ENCODE peak calls at places on chromosome 6, in seven cellular contexts. X is testis, R is A549, O is uterus, K is lower leg skin, B is K562, T is body of pancreas. E is an unnamed sample.

GRCh38 chr6:30690403-30691207 is at the start of gene NRM:
- DNase-seq in K (peak; percentile 96), B (peak; percentile 95), O (peak; percentile 92), T (peak; percentile 87), X (peak; percentile 91), R (peak; percentile 73), E (peak; percentile 78)

GRCh38 chr6:167825059-167825758 is 1.5 kb upstream of the AFDN start:
- DNase-seq in X (peak; percentile 75), T (no peak), O (peak; percentile 57), B (no peak), K (no peak), R (no peak), E (no peak)

GRCh38 chr6:26329763-26330511 is 35.1 kb upstream of the BTN3A2 start:
- DNase-seq in K (no peak), T (no peak), O (no peak), X (no peak), R (peak; percentile 78), B (no peak), E (no peak)

GRCh38 chr6:5412663-5413062 is 151.3 kb downstream of the FARS2 start:
- DNase-seq in K (no peak), X (no peak), O (no peak), B (no peak), R (no peak), T (no peak), E (no peak)

GRCh38 chr6:106163966-106164877 is 78.1 kb downstream of the PRDM1 start:
- DNase-seq in B (no peak), T (no peak), X (peak; percentile 33), R (no peak), K (no peak), O (peak; percentile 43), E (no peak)

GRCh38 chr6:2381872-2382661 is 136.7 kb upstream of the GMDS start:
- DNase-seq in T (peak; percentile 29), B (no peak), R (no peak), O (no peak), K (no peak), X (no peak), E (no peak)

GRCh38 chr6:132161283-132161682 is 210.1 kb upstream of the CCN2 start:
- DNase-seq in B (no peak), T (no peak), X (no peak), O (no peak), R (peak; percentile 38), K (no peak), E (no peak)

GRCh38 chr6:40947876-40948514 is 91.0 kb downstream of the UNC5CL start:
- DNase-seq in O (no peak), B (no peak), T (no peak), X (no peak), K (no peak), R (no peak), E (no peak)

GRCh38 chr6:4759997-4760396 is 16.2 kb upstream of the CDYL start:
- DNase-seq in T (no peak), B (no peak), R (no peak), K (no peak), X (no peak), O (no peak), E (no peak)

GRCh38 chr6:149158076-149158475 is 159.4 kb upstream of the TAB2 start:
- DNase-seq in B (no peak), O (no peak), K (no peak), X (no peak), T (no peak), R (no peak), E (no peak)

GRCh38 chr6:113833537-113833936 is 23.6 kb upstream of the MARCKS start:
- DNase-seq in B (no peak), O (no peak), T (no peak), K (no peak), X (no peak), R (no peak), E (no peak)

GRCh38 chr6:12286381-12287132 is 3.6 kb upstream of the EDN1 start:
- DNase-seq in X (peak; percentile 49), O (no peak), B (no peak), T (no peak), K (no peak), R (no peak), E (no peak)

GRCh38 chr6:131222773-131223172 is 87.5 kb downstream of the AKAP7 start:
- DNase-seq in K (no peak), T (no peak), B (no peak), R (no peak), O (no peak), X (no peak), E (no peak)

GRCh38 chr6:169082817-169083540 is 170.7 kb downstream of the THBS2 start:
- DNase-seq in T (no peak), B (no peak), K (no peak), X (no peak), O (no peak), R (no peak), E (no peak)

GRCh38 chr6:72084992-72085569 is 198.7 kb downstream of the RIMS1 start:
- DNase-seq in K (no peak), T (no peak), R (no peak), B (no peak), X (no peak), O (no peak), E (no peak)

GRCh38 chr6:37916149-37916548 is 96.6 kb downstream of the ZFAND3 start:
- DNase-seq in R (no peak), B (no peak), X (no peak), O (no peak), K (no peak), T (no peak), E (no peak)

GRCh38 chr6:21137708-21138358 is 455.7 kb upstream of the SOX4 start:
- DNase-seq in K (no peak), T (no peak), B (no peak), X (no peak), R (no peak), O (no peak), E (no peak)

GRCh38 chr6:165662671-165663282 is at the start of gene PDE10A:
- DNase-seq in K (peak; percentile 73), T (no peak), B (no peak), R (peak; percentile 67), X (no peak), O (peak; percentile 38), E (peak; percentile 63)

DNA sequence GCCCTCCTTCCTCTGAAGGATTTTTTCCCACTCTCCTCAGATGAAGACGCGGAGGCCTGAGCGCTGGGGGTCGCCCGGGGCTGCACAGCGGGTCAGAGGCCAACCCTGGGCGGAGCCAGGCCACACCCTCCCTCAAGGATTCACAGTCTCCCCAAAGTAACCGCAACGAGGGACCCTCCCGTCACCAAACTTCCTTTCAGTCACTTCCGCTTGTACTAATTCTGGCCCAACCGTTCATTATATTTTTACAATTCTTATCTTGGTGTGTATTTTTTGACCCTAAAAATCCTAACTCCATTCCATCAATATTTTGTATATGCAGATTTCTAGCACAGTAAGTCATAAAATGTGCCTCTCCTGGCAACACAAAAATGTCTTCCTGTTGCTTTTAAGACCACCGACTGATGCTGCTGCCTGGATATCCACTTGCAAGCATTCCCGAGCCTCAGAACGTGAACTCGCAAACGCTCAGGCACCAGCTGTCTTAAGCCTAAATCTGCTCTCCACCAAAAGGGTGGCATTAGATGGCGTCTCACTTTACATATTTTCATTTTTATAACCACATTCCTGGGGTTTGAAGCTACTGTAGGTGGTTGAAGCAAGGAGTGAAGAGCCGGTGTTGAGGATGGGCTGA is 128.0 kb downstream of the DLL1 start:
- DNase-seq in K (no peak), T (no peak), B (no peak), R (no peak), X (no peak), O (no peak), E (no peak)
- TF ChIP-seq POLR2A in K (no peak), T (no peak), B (no peak), R (no peak), X (no peak), O (no peak), E (no peak)

GRCh38 chr6:42784739-42785498 is 3.1 kb downstream of the BICRAL start:
- DNase-seq in O (no peak), T (peak; percentile 54), X (no peak), K (no peak), R (no peak), B (no peak), E (no peak)
- TF ChIP-seq POLR2A in O (no peak), T (no peak), X (no peak), K (no peak), R (no peak), B (no peak), E (no peak)

DNA sequence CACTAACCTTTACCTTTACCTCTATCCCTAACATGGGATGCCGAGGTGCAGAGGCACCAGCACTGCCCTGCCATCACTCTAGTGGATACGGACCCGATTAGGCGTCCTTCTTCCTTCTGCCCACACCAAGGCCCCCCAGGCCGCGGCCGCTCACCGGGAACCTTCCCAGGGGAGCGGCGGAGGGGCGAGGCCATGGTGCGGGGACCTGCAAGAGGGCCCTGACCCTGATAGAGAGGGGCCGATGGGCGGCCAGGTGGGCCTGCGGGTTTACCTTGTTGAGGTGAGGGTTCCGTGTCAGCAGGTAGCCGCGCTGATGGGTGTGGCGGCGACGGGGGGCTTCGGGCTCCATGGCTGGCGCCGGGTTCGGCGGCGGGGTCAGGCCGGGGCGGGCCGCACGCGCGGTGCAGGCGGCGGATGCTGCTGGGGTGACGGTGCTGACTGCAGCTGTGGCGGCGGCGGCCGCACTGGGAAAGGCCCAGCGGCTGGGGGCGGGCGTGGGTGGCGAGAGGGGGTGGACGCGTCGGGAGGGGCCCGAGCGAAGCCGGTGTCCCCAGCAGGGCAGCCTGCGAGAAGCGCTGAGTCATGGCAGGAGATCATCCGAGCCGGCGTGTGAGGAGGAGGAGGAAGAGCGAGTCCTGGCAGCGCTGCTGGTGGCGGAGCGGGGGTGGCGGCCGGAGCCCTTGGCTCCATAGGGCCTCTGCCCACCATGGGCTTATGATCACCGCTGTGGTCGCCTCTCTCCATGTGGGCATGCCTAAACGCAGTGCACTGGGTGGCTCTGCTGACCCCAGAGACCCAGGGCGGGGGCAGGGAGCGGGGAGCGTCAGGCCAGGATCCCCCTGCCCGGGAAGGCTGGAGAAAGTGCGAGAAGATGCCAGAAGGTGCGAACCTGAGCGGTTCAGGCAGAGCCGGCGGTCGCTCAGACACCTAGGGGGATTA is at the start of gene ME1:
- DNase-seq in R (peak; percentile 90), K (peak; percentile 92), X (peak; percentile 90), B (peak; percentile 94), O (peak; percentile 55), T (peak; percentile 83), E (peak; percentile 89)
- TF ChIP-seq POLR2A in R (peak; percentile 66), K (no peak), X (no peak), B (peak; percentile 82), O (no peak), T (peak; percentile 39), E (peak; percentile 71)

GRCh38 chr6:35044145-35044745 is 96.9 kb downstream of the TCP11 start:
- DNase-seq in X (peak; percentile 60), K (peak; percentile 82), T (peak; percentile 62), B (no peak), O (no peak), R (no peak), E (no peak)
- TF ChIP-seq POLR2A in X (no peak), K (no peak), T (no peak), B (no peak), O (no peak), R (no peak), E (no peak)